ENCODE peak calls at places on chromosomes 5 and 9, in nine cellular contexts. V, K, U, A, D, F, I, H and T are unnamed samples.

GRCh38 chr5:124932791-124933600 is 186.6 kb upstream of the ZNF608 start:
- DNase-seq in V (no peak), K (no peak), U (no peak), A (peak), D (peak), F (peak), I (peak), H (no peak), T (no peak)

GRCh38 chr5:143030349-143030748 is 260.2 kb downstream of the ARHGAP26 start:
- DNase-seq in V (no peak), K (no peak), U (no peak), A (no peak), D (no peak), F (no peak), I (no peak), H (no peak), T (no peak)

GRCh38 chr5:150219861-150220260 is 30.0 kb downstream of the SLC6A7 start:
- DNase-seq in V (no peak), K (no peak), U (no peak), A (no peak), D (no peak), F (no peak), I (no peak), H (no peak), T (no peak)

GRCh38 chr9:129584136-129584535 is 36.8 kb downstream of the C9orf50 start:
- DNase-seq in V (peak), K (peak), U (no peak), A (peak), D (peak), F (peak), I (peak), H (peak), T (peak)

GRCh38 chr5:55994502-55994997 is at the start of gene IL6ST:
- DNase-seq in V (no peak), K (peak), U (peak), A (peak), D (peak), F (peak), I (peak), H (peak), T (no peak)

GRCh38 chr5:1005904-1006655 is 2.5 kb upstream of the NKD2 start:
- DNase-seq in V (no peak), K (no peak), U (no peak), A (no peak), D (no peak), F (no peak), I (no peak), H (no peak), T (no peak)

GRCh38 chr9:83965350-83966208 is 14.4 kb downstream of the HNRNPK start:
- DNase-seq in V (peak), K (no peak), U (no peak), A (no peak), D (no peak), F (peak), I (peak), H (no peak), T (no peak)

GRCh38 chr5:176646707-176647029 is 616 bp upstream of the TSPAN17 start:
- DNase-seq in V (no peak), K (no peak), U (no peak), A (no peak), D (no peak), F (no peak), I (no peak), H (no peak), T (no peak)

GRCh38 chr5:80921026-80921425 is 39.1 kb upstream of the RASGRF2 start:
- DNase-seq in V (no peak), K (no peak), U (no peak), A (no peak), D (no peak), F (no peak), I (no peak), H (no peak), T (no peak)

GRCh38 chr9:119368179-119368578 is 1.1 kb downstream of the BRINP1 start:
- DNase-seq in V (no peak), K (no peak), U (no peak), A (no peak), D (no peak), F (no peak), I (no peak), H (no peak), T (no peak)

GRCh38 chr9:119366909-119367690 is 2.1 kb downstream of the BRINP1 start:
- DNase-seq in V (no peak), K (no peak), U (no peak), A (no peak), D (no peak), F (no peak), I (no peak), H (no peak), T (no peak)

GRCh38 chr9:119370816-119371215 is 1.6 kb upstream of the BRINP1 start:
- DNase-seq in V (peak), K (no peak), U (no peak), A (peak), D (peak), F (peak), I (peak), H (peak), T (no peak)

GRCh38 chr9:119368681-119369581 is at the start of gene BRINP1:
- DNase-seq in V (no peak), K (no peak), U (no peak), A (peak), D (peak), F (peak), I (peak), H (peak), T (no peak)

GRCh38 chr9:119369670-119370366 is 583 bp upstream of the BRINP1 start:
- DNase-seq in V (no peak), K (no peak), U (no peak), A (no peak), D (peak), F (peak), I (no peak), H (no peak), T (no peak)
- H3K4me3 ChIP-seq in V (no peak), K (no peak), U (peak), A (peak), D (peak), F (no peak), I (peak), H (peak), T (peak)

DNA sequence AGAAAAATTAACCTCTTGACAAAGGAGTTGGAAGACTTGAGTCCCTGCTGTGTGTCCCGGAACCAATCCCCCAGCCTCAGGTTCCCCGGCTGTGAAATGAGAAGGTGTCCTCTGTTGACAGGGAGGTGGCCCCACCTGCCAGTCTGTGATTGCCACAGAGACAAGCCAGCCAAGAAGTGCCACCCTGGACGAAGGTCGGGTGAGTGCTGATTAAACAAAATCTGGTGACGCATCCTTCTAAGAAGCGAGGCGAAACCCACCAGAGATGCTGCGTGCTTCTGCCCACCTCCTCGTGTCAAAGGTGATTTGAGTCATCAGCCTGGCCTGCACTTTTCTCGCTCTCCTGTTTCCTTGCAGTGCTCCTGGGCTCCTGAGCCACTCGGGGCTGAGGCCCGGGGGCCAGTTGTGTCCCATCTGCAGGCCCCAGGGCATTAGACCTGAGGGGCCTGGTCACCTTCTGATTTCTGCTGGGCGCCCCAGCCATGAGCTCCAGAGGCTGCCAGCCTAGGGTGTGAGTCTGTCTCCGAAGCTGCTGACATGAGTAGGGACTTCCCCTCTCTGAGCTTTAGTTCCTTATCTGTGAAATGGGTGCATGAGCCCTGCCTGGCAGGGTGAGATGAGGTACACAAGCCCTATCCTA is 28.7 kb downstream of the NEK6 start:
- DNase-seq in V (peak), K (peak), U (no peak), A (peak), D (peak), F (peak), I (peak), H (peak), T (peak)
- H3K4me3 ChIP-seq in V (peak), K (no peak), U (no peak), A (peak), D (no peak), F (no peak), I (no peak), H (no peak), T (no peak)

GRCh38 chr5:140882591-140882899 is 621 bp downstream of the PCDHA13 start:
- DNase-seq in V (peak), K (no peak), U (no peak), A (no peak), D (no peak), F (peak), I (no peak), H (no peak), T (no peak)

GRCh38 chr5:140883927-140884697 is 2.2 kb downstream of the PCDHA13 start:
- DNase-seq in V (no peak), K (no peak), U (no peak), A (no peak), D (no peak), F (no peak), I (no peak), H (no peak), T (no peak)

GRCh38 chr5:140877262-140877581 is 2.1 kb downstream of the PCDHA12 start:
- DNase-seq in V (no peak), K (no peak), U (no peak), A (no peak), D (no peak), F (no peak), I (no peak), H (no peak), T (no peak)

GRCh38 chr5:140883373-140883772 is 1.4 kb downstream of the PCDHA13 start:
- DNase-seq in V (no peak), K (no peak), U (no peak), A (no peak), D (no peak), F (no peak), I (no peak), H (no peak), T (no peak)

DNA sequence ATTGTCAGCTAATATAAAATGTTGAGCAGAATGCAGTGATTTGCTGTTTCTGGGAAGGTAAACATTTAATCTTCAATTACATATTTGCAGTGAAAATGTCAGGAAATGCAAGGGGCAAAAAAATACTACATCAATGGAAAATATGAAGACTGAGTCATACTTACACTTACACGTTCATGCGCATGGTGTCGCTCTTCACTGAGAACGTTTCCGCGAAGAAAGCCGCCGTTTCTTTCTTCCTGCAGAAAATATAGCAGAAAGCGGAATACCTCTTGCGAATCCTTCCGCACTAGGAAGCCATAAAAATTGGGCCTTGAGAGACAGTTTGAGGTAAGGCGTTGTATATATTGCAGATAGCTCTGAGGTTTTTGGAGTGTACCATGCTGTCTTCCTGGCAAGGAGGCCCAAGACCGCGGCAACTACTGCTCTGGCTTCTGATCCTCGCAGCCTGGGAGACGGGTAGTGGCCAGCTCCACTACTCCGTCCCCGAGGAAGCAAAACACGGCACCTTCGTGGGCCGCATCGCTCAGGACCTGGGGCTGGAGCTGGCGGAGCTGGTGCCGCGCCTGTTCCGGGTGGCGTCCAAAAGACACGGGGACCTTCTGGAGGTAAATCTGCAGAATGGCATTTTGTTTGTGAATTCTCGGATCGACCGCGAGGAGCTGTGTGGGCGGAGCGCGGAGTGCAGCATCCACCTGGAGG is at the start of gene PCDHA13:
- DNase-seq in V (no peak), K (no peak), U (no peak), A (no peak), D (peak), F (peak), I (no peak), H (no peak), T (no peak)
- H3K4me3 ChIP-seq in V (no peak), K (no peak), U (peak), A (no peak), D (no peak), F (no peak), I (no peak), H (no peak), T (no peak)

GRCh38 chr5:59597690-59598546 is 295.6 kb downstream of the PDE4D start:
- DNase-seq in V (no peak), K (no peak), U (no peak), A (no peak), D (no peak), F (no peak), I (no peak), H (no peak), T (no peak)

GRCh38 chr5:59596586-59597348 is 296.8 kb downstream of the PDE4D start:
- DNase-seq in V (peak), K (no peak), U (no peak), A (peak), D (peak), F (peak), I (peak), H (no peak), T (peak)

GRCh38 chr5:59600153-59600552 is 293.4 kb downstream of the PDE4D start:
- DNase-seq in V (no peak), K (no peak), U (no peak), A (no peak), D (no peak), F (no peak), I (no peak), H (no peak), T (no peak)

GRCh38 chr5:59599729-59600128 is 293.8 kb downstream of the PDE4D start:
- DNase-seq in V (no peak), K (no peak), U (no peak), A (no peak), D (no peak), F (no peak), I (no peak), H (no peak), T (no peak)

DNA sequence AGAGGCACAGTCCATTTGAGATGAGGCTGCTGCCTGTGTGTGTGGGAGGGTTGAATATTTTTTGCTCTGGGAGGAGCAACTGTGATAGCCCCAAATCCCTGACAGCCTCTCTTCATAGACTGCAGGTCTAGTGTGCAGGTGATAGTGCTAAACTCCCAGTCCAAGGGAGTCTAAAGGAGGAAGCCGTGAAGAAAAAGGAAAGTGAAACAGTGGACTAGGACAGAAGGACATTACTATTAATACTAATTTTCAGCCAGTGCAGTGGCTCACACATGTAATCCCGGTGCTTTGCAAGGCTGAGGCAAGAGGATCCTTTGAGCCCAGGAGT is 295.0 kb downstream of the PDE4D start:
- DNase-seq in V (peak), K (no peak), U (no peak), A (no peak), D (peak), F (no peak), I (no peak), H (no peak), T (no peak)
- H3K4me3 ChIP-seq in V (no peak), K (no peak), U (peak), A (peak), D (peak), F (no peak), I (no peak), H (peak), T (peak)

DNA sequence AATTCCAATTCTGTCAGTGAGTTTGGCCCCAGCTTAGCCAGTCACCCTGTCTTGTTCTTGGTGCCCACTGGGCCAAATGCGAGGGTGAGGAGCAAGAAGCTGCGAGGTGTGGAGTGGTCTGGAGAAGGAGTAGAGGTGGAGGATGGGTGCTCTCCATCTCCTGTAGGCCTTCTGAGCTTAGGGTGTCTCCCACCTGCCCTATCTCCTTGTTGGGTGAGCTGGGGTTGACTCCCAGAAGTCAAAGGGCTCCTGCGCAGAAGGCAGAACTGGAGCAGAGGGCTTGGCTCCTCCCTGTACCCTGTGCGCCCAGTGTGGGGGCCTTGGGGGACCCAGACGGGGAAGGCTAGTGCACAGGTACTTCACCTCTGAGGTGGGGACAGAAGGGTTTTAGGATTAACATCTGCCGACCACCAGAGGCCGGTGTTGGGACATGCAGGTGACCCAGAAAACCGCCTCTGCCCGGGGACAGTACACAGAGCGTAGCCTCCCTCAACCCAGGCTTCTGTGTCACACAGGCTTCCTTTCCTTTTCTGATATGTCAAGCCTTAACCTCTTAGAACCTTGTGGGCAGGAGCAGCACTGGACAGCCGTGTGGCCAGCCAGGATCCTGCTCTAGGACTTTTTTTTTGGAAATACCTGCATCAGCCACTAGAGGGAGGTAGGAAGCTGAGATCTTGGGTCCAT is 16.9 kb downstream of the IL5 start:
- DNase-seq in V (peak), K (peak), U (no peak), A (peak), D (peak), F (peak), I (peak), H (peak), T (no peak)
- H3K4me3 ChIP-seq in V (no peak), K (no peak), U (no peak), A (no peak), D (peak), F (no peak), I (no peak), H (peak), T (no peak)

GRCh38 chr9:8652282-8652681 is 852.7 kb upstream of the DMAC1 start:
- DNase-seq in V (no peak), K (no peak), U (no peak), A (no peak), D (no peak), F (no peak), I (no peak), H (no peak), T (no peak)

GRCh38 chr9:8651126-8651525 is 851.5 kb upstream of the DMAC1 start:
- DNase-seq in V (no peak), K (no peak), U (no peak), A (no peak), D (no peak), F (no peak), I (no peak), H (no peak), T (no peak)

GRCh38 chr9:8653111-8653510 is 853.5 kb upstream of the DMAC1 start:
- DNase-seq in V (no peak), K (no peak), U (no peak), A (no peak), D (no peak), F (no peak), I (no peak), H (no peak), T (no peak)

GRCh38 chr9:8649807-8650206 is 850.2 kb upstream of the DMAC1 start:
- DNase-seq in V (no peak), K (no peak), U (no peak), A (no peak), D (no peak), F (no peak), I (no peak), H (no peak), T (no peak)

GRCh38 chr9:8651830-8652229 is 852.3 kb upstream of the DMAC1 start:
- DNase-seq in V (no peak), K (no peak), U (no peak), A (no peak), D (no peak), F (no peak), I (no peak), H (no peak), T (no peak)
- H3K4me3 ChIP-seq in V (no peak), K (no peak), U (no peak), A (no peak), D (no peak), F (no peak), I (no peak), H (no peak), T (no peak)